ENCODE peak calls at places on chromosomes 3 and 15, in six cellular contexts. I is fibroblast of pulmonary artery, Z is IMR-90, R is foreskin fibroblast, U is colonic mucosa, O is SJSA1. A is an unnamed sample.

GRCh38 chr15:95843241-95843851 is 487.2 kb upstream of the NR2F2 start:
- DNase-seq in I (peak; percentile 40), Z (no peak), R (peak; percentile 75), U (no peak), O (no peak), A (no peak)

GRCh38 chr3:148289159-148289558 is 408.5 kb upstream of the AGTR1 start:
- DNase-seq in I (no peak), Z (no peak), R (no peak), U (no peak), O (no peak), A (no peak)

GRCh38 chr3:39127296-39127906 is 19.9 kb downstream of the TTC21A start:
- DNase-seq in I (no peak), Z (no peak), R (no peak), U (no peak), O (no peak), A (no peak)

GRCh38 chr15:69021895-69022294 is 7.4 kb downstream of the NOX5 start:
- DNase-seq in I (no peak), Z (peak; percentile 29), R (no peak), U (no peak), O (no peak), A (no peak)

GRCh38 chr15:34753236-34753894 is 1.4 kb downstream of the GJD2 start:
- DNase-seq in I (peak; percentile 71), Z (peak; percentile 71), R (peak; percentile 74), U (no peak), O (peak; percentile 63), A (no peak)

GRCh38 chr15:89340586-89340985 is 6.0 kb upstream of the POLG start:
- DNase-seq in I (no peak), Z (no peak), R (no peak), U (no peak), O (no peak), A (no peak)

GRCh38 chr15:63345391-63345752 is 36.3 kb downstream of the CA12 start:
- DNase-seq in I (no peak), Z (no peak), R (no peak), U (no peak), O (no peak), A (no peak)

GRCh38 chr3:117019082-117019713 is 309.6 kb downstream of the TUSC7 start:
- DNase-seq in I (peak; percentile 75), Z (peak; percentile 76), R (peak; percentile 87), U (peak; percentile 59), O (peak; percentile 50), A (peak; percentile 51)

GRCh38 chr3:55286695-55287094 is 200.4 kb downstream of the WNT5A start:
- DNase-seq in I (no peak), Z (no peak), R (no peak), U (no peak), O (no peak), A (no peak)
- H3K4me3 ChIP-seq in I (no peak overlapping the region), Z (no peak overlapping the region), R (no peak overlapping the region), U (no peak overlapping the region), O (no peak overlapping the region), A (no peak overlapping the region)

GRCh38 chr3:101940521-101940992 is 91.2 kb downstream of the NFKBIZ start:
- DNase-seq in I (peak; percentile 99), Z (peak; percentile 98), R (peak; percentile 95), U (no peak), O (peak; percentile 84), A (no peak)
- H3K4me3 ChIP-seq in I (peak overlapping the region; percentile 27), Z (peak overlapping the region; percentile 27), R (no peak overlapping the region), U (no peak overlapping the region), O (peak overlapping the region; percentile 21), A (no peak overlapping the region)

GRCh38 chr3:34988296-34988695 is 651.0 kb upstream of the ARPP21 start:
- DNase-seq in I (no peak), Z (no peak), R (no peak), U (no peak), O (no peak), A (no peak)
- H3K4me3 ChIP-seq in I (no peak overlapping the region), Z (no peak overlapping the region), R (no peak overlapping the region), U (no peak overlapping the region), O (no peak overlapping the region), A (no peak overlapping the region)

GRCh38 chr15:82572311-82572710 is 32.1 kb upstream of the RPS17 start:
- DNase-seq in I (no peak), Z (peak; percentile 8), R (peak; percentile 35), U (no peak), O (no peak), A (no peak)
- H3K4me3 ChIP-seq in I (no peak overlapping the region), Z (no peak overlapping the region), R (peak overlapping the region; percentile 45), U (no peak overlapping the region), O (no peak overlapping the region), A (no peak overlapping the region)

DNA sequence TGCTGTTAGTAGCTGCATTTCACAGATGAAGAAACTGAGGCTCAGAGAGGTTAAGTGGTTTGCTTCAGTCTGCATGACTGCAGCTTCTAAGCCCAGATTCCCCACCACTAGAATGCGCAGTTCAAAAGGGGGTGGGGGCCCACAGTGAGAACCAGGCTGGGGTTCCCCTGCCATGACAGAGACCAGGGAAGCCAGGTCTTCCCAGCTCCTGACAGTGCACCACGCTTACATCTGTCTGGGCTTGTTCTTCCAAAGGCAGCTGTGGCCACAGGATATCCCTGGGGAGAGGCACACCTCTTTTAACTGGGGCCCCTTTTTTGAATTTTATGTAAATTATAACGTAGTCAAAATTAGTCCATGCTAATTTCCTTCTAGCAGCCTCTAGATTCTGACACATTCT is 5.3 kb downstream of the PLEKHO2 start:
- DNase-seq in I (no peak), Z (no peak), R (no peak), U (no peak), O (no peak), A (no peak)
- H3K4me3 ChIP-seq in I (no peak overlapping the region), Z (no peak overlapping the region), R (no peak overlapping the region), U (no peak overlapping the region), O (no peak overlapping the region), A (no peak overlapping the region)

GRCh38 chr3:159635047-159635641 is 353.5 kb upstream of the IL12A start:
- DNase-seq in I (peak; percentile 35), Z (peak; percentile 72), R (peak; percentile 72), U (no peak), O (peak; percentile 49), A (no peak)

GRCh38 chr3:159631226-159631625 is 357.4 kb upstream of the IL12A start:
- DNase-seq in I (no peak), Z (no peak), R (no peak), U (no peak), O (no peak), A (no peak)

GRCh38 chr3:159634414-159634813 is 354.2 kb upstream of the IL12A start:
- DNase-seq in I (peak; percentile 22), Z (peak; percentile 64), R (no peak), U (no peak), O (peak; percentile 79), A (no peak)

GRCh38 chr3:159632124-159632523 is 356.5 kb upstream of the IL12A start:
- DNase-seq in I (no peak), Z (no peak), R (no peak), U (no peak), O (no peak), A (no peak)

DNA sequence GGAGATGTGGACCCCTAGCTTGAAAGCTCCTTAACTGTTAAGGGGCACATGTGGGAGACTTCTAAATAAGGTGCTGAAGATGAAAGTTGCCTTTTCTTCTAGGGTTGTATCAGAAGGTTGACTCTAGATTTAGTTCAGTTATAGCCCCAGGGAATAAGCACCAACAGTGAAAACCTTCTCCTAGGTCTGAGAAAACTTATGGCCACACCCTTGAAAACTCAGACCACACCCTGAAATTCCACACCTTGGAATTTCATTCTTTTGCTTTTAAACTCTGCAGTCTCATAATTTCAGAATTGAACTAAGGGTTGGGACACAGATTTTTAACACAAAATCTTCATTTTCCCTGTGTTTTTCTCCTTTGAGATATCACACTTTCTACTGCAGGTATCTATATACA is 355.8 kb upstream of the IL12A start:
- DNase-seq in I (no peak), Z (no peak), R (no peak), U (no peak), O (no peak), A (no peak)
- H3K4me3 ChIP-seq in I (no peak overlapping the region), Z (no peak overlapping the region), R (no peak overlapping the region), U (no peak overlapping the region), O (no peak overlapping the region), A (no peak overlapping the region)

GRCh38 chr15:84082739-84083138 is 152.8 kb upstream of the GOLGA6L4 start:
- DNase-seq in I (peak; percentile 27), Z (no peak), R (no peak), U (no peak), O (no peak), A (no peak)

GRCh38 chr15:84081391-84082168 is 154.0 kb upstream of the GOLGA6L4 start:
- DNase-seq in I (peak; percentile 11), Z (no peak), R (no peak), U (no peak), O (no peak), A (no peak)

GRCh38 chr15:84079885-84080777 is 155.4 kb upstream of the GOLGA6L4 start:
- DNase-seq in I (peak; percentile 12), Z (peak; percentile 3), R (peak; percentile 26), U (peak; percentile 21), O (no peak), A (no peak)
- H3K4me3 ChIP-seq in I (peak overlapping the region; percentile 42), Z (peak overlapping the region; percentile 42), R (peak overlapping the region; percentile 38), U (peak overlapping the region; percentile 20), O (no peak overlapping the region), A (peak overlapping the region; percentile 35)

DNA sequence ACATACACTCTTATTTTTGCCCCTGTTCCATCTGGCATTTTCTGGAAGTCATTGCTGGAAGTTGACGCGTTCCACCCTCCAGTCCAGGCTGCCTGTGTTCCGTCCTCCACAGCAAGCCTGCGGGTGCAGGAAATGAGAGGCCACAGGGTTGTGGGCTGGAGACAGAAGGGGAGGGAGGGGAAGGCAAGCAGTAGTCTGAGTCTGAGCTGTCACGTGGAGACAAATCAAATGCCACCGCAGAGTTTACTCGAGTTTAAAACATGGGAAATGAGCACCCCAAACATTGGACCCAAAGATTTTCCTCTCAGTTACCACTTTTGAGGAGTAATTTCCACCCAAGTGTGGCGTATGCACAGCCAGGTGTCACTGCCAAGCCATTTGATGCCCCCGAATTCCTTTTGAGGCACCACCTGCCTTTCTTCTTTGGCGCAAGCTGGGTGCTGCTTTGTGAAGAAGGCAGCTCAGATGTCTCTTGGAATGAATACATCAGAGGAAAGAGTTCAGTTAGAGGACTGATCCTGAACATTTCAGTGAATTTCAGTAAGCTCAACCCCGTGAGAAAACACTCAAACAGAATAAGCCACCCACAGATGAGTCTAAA is 204.0 kb downstream of the UACA start:
- DNase-seq in I (peak; percentile 53), Z (peak; percentile 44), R (peak; percentile 52), U (peak; percentile 30), O (peak; percentile 42), A (no peak)
- H3K4me3 ChIP-seq in I (no peak overlapping the region), Z (no peak overlapping the region), R (no peak overlapping the region), U (no peak overlapping the region), O (no peak overlapping the region), A (no peak overlapping the region)

DNA sequence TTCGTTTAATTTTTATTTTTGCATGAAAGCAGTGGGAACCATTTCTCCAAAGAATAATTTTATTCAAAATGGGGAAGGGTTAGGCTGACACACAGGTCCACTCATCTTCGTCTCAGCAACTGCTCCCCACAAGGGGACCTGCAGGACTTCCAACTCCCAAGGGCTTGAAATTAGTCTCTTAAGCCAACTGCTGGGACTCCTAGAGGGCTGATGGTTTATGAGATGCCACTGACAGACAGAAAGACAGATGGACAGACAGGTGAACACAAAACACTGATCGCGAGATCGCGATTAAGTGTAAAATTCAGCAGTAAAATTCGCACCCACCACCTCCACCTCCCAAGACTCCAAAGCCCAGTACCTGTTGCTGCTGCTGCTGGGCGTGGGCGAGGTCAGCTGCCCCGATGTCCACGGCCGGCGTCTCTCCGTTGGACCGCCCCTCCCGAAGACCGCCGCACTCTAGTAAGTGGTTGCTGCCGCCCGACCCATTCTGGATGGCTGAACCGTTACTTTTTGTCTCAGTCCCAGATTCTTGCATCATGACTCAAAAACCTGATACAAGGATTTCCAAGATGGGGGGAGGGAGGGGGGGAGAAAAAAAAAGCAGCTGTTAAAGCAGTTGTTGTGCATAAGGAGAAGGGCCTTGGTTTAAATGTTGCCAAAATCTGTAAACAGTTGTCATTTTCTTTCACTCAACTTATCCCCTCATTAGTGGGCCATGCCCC is 385.5 kb downstream of the FOXP1 start:
- DNase-seq in I (no peak), Z (no peak), R (no peak), U (no peak), O (no peak), A (no peak)
- H3K4me3 ChIP-seq in I (no peak overlapping the region), Z (no peak overlapping the region), R (no peak overlapping the region), U (no peak overlapping the region), O (no peak overlapping the region), A (no peak overlapping the region)

A was measured in Panc1.